ENCODE peak calls at places on chromosomes 4 and X, in eight cellular contexts. Q is IMR-90, S is spleen, R is heart left ventricle, J is right lobe of liver, E is breast epithelium, Z is body of pancreas, K is uterus. A is an unnamed sample. For H3K27me3, the result is how much of the 10 kb centered on the place peaks cover.

GRCh38 chr4:41611881-41612871 is 74.2 kb downstream of the LIMCH1 start:
- DNase-seq in E (no peak), S (no peak), J (no peak), K (no peak), Q (peak), Z (peak), R (peak), A (peak)

GRCh38 chr4:34850983-34851382 is 1393.3 kb downstream of the ARAP2 start:
- DNase-seq in E (no peak), R (no peak), K (no peak), Z (no peak), Q (no peak), J (no peak), S (no peak), A (no peak)

GRCh38 chr4:109979932-109980717 is 67.4 kb downstream of the EGF start:
- DNase-seq in R (no peak), Q (peak), J (no peak), E (no peak), Z (no peak), S (no peak), K (no peak), A (no peak)

GRCh38 chr4:38678078-38678477 is 14.1 kb downstream of the KLF3 start:
- DNase-seq in Z (no peak), Q (peak), E (no peak), S (no peak), K (no peak), R (no peak), J (no peak), A (no peak)

GRCh38 chr4:169033660-169034059 is 23.6 kb upstream of the CBR4 start:
- DNase-seq in K (no peak), Z (peak), E (no peak), J (peak), R (no peak), S (no peak), Q (no peak), A (no peak)

GRCh38 chrX:53093177-53093655 is 726 bp upstream of the KANTR start:
- DNase-seq in R (peak), S (peak), K (peak), Z (peak), J (peak), Q (peak), E (peak), A (peak)

GRCh38 chr4:8782135-8782534 is 89.5 kb downstream of the HMX1 start:
- DNase-seq in J (no peak), S (no peak), E (no peak), R (no peak), K (no peak), Z (no peak), Q (no peak), A (no peak)

GRCh38 chr4:94304365-94304971 is 38.2 kb downstream of the HPGDS start:
- DNase-seq in E (no peak), Q (peak), K (no peak), R (no peak), S (no peak), Z (no peak), J (no peak), A (no peak)

GRCh38 chrX:118632862-118633261 is 94.5 kb upstream of the IL13RA1 start:
- DNase-seq in K (no peak), J (no peak), R (no peak), S (no peak), E (no peak), Z (no peak), Q (no peak), A (no peak)

GRCh38 chrX:69060631-69061408 is 104.4 kb downstream of the PJA1 start:
- DNase-seq in S (no peak), R (peak), K (peak), J (peak), Z (peak), Q (peak), E (no peak), A (peak)

GRCh38 chrX:116198810-116199209 is 28.3 kb downstream of the AGTR2 start:
- DNase-seq in Q (no peak), J (no peak), K (no peak), S (no peak), Z (no peak), E (no peak), R (no peak), A (no peak)

GRCh38 chr4:145178740-145179139 is 1.6 kb downstream of the OTUD4 start:
- DNase-seq in E (no peak), S (no peak), K (no peak), Q (no peak), R (no peak), J (no peak), Z (no peak), A (no peak)

GRCh38 chr4:24768604-24769003 is 26.8 kb upstream of the SOD3 start:
- DNase-seq in Q (no peak), S (no peak), R (no peak), E (no peak), Z (no peak), J (no peak), K (no peak), A (no peak)

GRCh38 chr4:130849985-130850632 is 1754.2 kb downstream of the C4orf33 start:
- DNase-seq in K (no peak), E (no peak), Z (peak), J (no peak), R (no peak), Q (no peak), S (no peak), A (peak)

GRCh38 chrX:140057001-140057411 is 91.7 kb upstream of the CXorf66 start:
- DNase-seq in R (peak), Q (peak), J (peak), S (peak), K (peak), E (peak), Z (peak), A (peak)

GRCh38 chrX:76253432-76253831 is 80.6 kb downstream of the PBDC1 start:
- DNase-seq in Q (peak), R (peak), Z (peak), K (peak), J (peak), S (no peak), E (no peak), A (peak)

GRCh38 chrX:104659037-104659744 is 93.2 kb downstream of the IL1RAPL2 start:
- DNase-seq in J (peak), Q (no peak), K (no peak), S (no peak), E (no peak), Z (peak), R (peak), A (peak)

GRCh38 chr4:90254357-90254756 is 127.2 kb downstream of the CCSER1 start:
- DNase-seq in E (no peak), S (no peak), Q (no peak), Z (no peak), K (no peak), R (no peak), J (no peak), A (no peak)

GRCh38 chr4:27720010-27720766 is 859.5 kb downstream of the STIM2 start:
- DNase-seq in Z (no peak), S (no peak), R (no peak), Q (no peak), J (no peak), K (no peak), E (no peak), A (no peak)

GRCh38 chr4:7374571-7374970 is 60.2 kb downstream of the PSAPL1 start:
- DNase-seq in E (no peak), J (no peak), K (no peak), S (no peak), Z (no peak), Q (no peak), R (no peak), A (no peak)

GRCh38 chr4:185341377-185341776 is 54.3 kb downstream of the LRP2BP start:
- DNase-seq in K (no peak), J (no peak), Z (no peak), R (no peak), E (no peak), S (no peak), Q (no peak), A (no peak)

GRCh38 chr4:120973207-120973606 is 50.7 kb upstream of the PRDM5 start:
- DNase-seq in J (no peak), S (no peak), K (no peak), Z (no peak), E (no peak), R (no peak), Q (no peak), A (no peak)

GRCh38 chr4:159367421-159368105 is 264.7 kb downstream of the RAPGEF2 start:
- DNase-seq in R (no peak), J (no peak), K (no peak), S (no peak), E (no peak), Q (no peak), Z (no peak), A (no peak)

GRCh38 chr4:59973496-59973895 is 1226.6 kb upstream of the ADGRL3 start:
- DNase-seq in J (no peak), E (no peak), R (no peak), K (no peak), S (no peak), Q (no peak), Z (no peak), A (no peak)

GRCh38 chr4:148649669-148650331 is 207.6 kb upstream of the NR3C2 start:
- DNase-seq in S (no peak), Z (no peak), Q (peak), E (no peak), R (no peak), J (no peak), K (no peak), A (no peak)

GRCh38 chr4:171718069-171718468 is 95.1 kb upstream of the GALNTL6 start:
- DNase-seq in Z (no peak), E (no peak), S (no peak), K (no peak), J (no peak), R (no peak), Q (no peak), A (no peak)

GRCh38 chrX:104335765-104336164 is 81.0 kb upstream of the ESX1 start:
- DNase-seq in J (no peak), E (no peak), S (no peak), Q (peak), K (no peak), Z (no peak), R (no peak), A (no peak)

GRCh38 chr4:1686440-1687036 is 2.4 kb upstream of the FAM53A start:
- DNase-seq in S (no peak), J (no peak), R (no peak), Z (no peak), E (no peak), K (no peak), Q (no peak), A (no peak)

GRCh38 chr4:1693131-1693896 is 9.2 kb upstream of the FAM53A start:
- DNase-seq in S (peak), J (peak), Z (peak), E (peak), K (peak), Q (peak), R (peak), A (peak)

GRCh38 chr4:1690698-1691097 is 6.6 kb upstream of the FAM53A start:
- DNase-seq in S (no peak), Q (no peak), K (no peak), E (no peak), R (no peak), Z (no peak), J (no peak), A (no peak)

GRCh38 chr4:1695913-1696312 is 11.8 kb upstream of the FAM53A start:
- DNase-seq in Z (no peak), R (no peak), K (no peak), Q (no peak), J (no peak), S (no peak), E (no peak), A (no peak)

GRCh38 chr4:1691737-1692373 is 7.7 kb upstream of the FAM53A start:
- DNase-seq in R (no peak), S (no peak), J (no peak), E (no peak), Q (no peak), Z (no peak), K (no peak), A (no peak)
- TF ChIP-seq POLR2A in R (no peak), S (no peak), J (no peak), E (no peak), Q (no peak), Z (no peak), K (no peak), A (no peak)

GRCh38 chrX:101410461-101410860 is 2.4 kb downstream of the HNRNPH2 start:
- DNase-seq in R (no peak), E (no peak), Z (no peak), S (no peak), Q (no peak), J (no peak), K (no peak), A (no peak)
- H3K27ac ChIP-seq in R (no peak), E (peak), Z (no peak), S (no peak), Q (no peak), J (no peak), K (no peak), A (no peak)

GRCh38 chrX:153614818-153615217 is 15.9 kb upstream of the CCNQ start:
- DNase-seq in E (no peak), Q (no peak), R (no peak), S (no peak), K (no peak), Z (no peak), J (no peak), A (no peak)
- H3K27me3 ChIP-seq in E (half or more), Q (under half), R (under half), S (under half), K (under half), Z (under half), J (under half), A (under half)

GRCh38 chrX:72714471-72714916 is 388 bp upstream of the PHKA1 start:
- DNase-seq in S (peak), R (peak), E (peak), Z (peak), K (peak), J (peak), Q (peak), A (peak)
- TF ChIP-seq POLR2A in S (no peak), R (no peak), E (no peak), Z (peak), K (no peak), J (no peak), Q (no peak), A (no peak)